ENCODE peak calls at places on chromosome 2, in seven cellular contexts. One of them, this sample, is unnamed.
A peak's percentile ranks its signal among the peaks of the same experiment; 100 is the strongest.

GRCh38 chr2:127170452-127171197 is 49.5 kb downstream of the CYP27C1 start:
- DNase-seq in H9: no peak
- DNase-seq in H1: no peak
- DNase-seq in IMR-90: no peak
- DNase-seq in neuronal stem cell: no peak
- DNase-seq in mesenchymal stem cell: no peak
- DNase-seq in trophoblast cell: peak; percentile 91
- DNase-seq in this sample: peak; percentile 53

GRCh38 chr2:234462218-234462992 is 34.5 kb downstream of the ARL4C start:
- DNase-seq in H9: no peak
- DNase-seq in H1: no peak
- DNase-seq in IMR-90: no peak
- DNase-seq in neuronal stem cell: no peak
- DNase-seq in mesenchymal stem cell: no peak
- DNase-seq in trophoblast cell: no peak
- DNase-seq in this sample: no peak

GRCh38 chr2:73292316-73292905 is 937 bp downstream of the EGR4 start:
- DNase-seq in H9: no peak
- DNase-seq in H1: no peak
- DNase-seq in IMR-90: no peak
- DNase-seq in neuronal stem cell: no peak
- DNase-seq in mesenchymal stem cell: no peak
- DNase-seq in trophoblast cell: no peak
- DNase-seq in this sample: no peak

GRCh38 chr2:133200684-133201421 is 367.4 kb downstream of the NCKAP5 start:
- DNase-seq in H9: no peak
- DNase-seq in H1: no peak
- DNase-seq in IMR-90: peak; percentile 98
- DNase-seq in neuronal stem cell: no peak
- DNase-seq in mesenchymal stem cell: peak; percentile 82
- DNase-seq in trophoblast cell: peak; percentile 28
- DNase-seq in this sample: peak; percentile 4

GRCh38 chr2:100959225-100959880 is 42.7 kb upstream of the RPL31 start:
- DNase-seq in H9: no peak
- DNase-seq in H1: no peak
- DNase-seq in IMR-90: peak; percentile 45
- DNase-seq in neuronal stem cell: no peak
- DNase-seq in mesenchymal stem cell: no peak
- DNase-seq in trophoblast cell: no peak
- DNase-seq in this sample: no peak

GRCh38 chr2:40439473-40439872 is 12.4 kb downstream of the SLC8A1 start:
- DNase-seq in H9: no peak
- DNase-seq in H1: no peak
- DNase-seq in IMR-90: peak; percentile 79
- DNase-seq in neuronal stem cell: no peak
- DNase-seq in mesenchymal stem cell: peak; percentile 30
- DNase-seq in trophoblast cell: no peak
- DNase-seq in this sample: no peak

GRCh38 chr2:11435036-11435435 is 30.9 kb downstream of the E2F6 start:
- DNase-seq in H9: no peak
- DNase-seq in H1: no peak
- DNase-seq in IMR-90: no peak
- DNase-seq in neuronal stem cell: no peak
- DNase-seq in mesenchymal stem cell: no peak
- DNase-seq in trophoblast cell: no peak
- DNase-seq in this sample: no peak

GRCh38 chr2:79223539-79223938 is 64.0 kb upstream of the REG3A start:
- DNase-seq in H9: no peak
- DNase-seq in H1: no peak
- DNase-seq in IMR-90: no peak
- DNase-seq in neuronal stem cell: no peak
- DNase-seq in mesenchymal stem cell: no peak
- DNase-seq in trophoblast cell: no peak
- DNase-seq in this sample: no peak

GRCh38 chr2:8593239-8593638 is 88.6 kb upstream of the ID2 start:
- DNase-seq in H9: no peak
- DNase-seq in H1: no peak
- DNase-seq in IMR-90: no peak
- DNase-seq in neuronal stem cell: no peak
- DNase-seq in mesenchymal stem cell: no peak
- DNase-seq in trophoblast cell: no peak
- DNase-seq in this sample: peak; percentile 36

DNA sequence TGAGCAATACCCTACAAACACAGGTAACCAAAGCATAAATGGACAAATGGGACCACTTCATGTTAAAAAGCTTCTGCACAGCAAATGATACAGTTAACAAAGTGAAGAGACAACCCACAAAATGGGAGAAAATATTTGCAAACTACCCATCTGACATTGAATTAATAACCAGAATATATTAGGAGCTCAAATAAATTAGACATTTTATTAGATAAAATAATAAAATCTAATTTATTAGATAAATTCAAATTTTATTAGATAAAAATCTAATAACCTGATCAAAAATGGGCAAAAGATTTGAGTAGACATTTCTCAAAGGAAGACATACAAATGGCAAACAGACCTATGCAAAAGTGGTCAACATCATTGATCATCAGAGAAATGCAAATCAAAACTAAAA is 35.8 kb upstream of the KCNH7 start:
- DNase-seq in H9: no peak
- DNase-seq in H1: no peak
- DNase-seq in IMR-90: no peak
- DNase-seq in neuronal stem cell: no peak
- DNase-seq in mesenchymal stem cell: no peak
- DNase-seq in trophoblast cell: no peak
- DNase-seq in this sample: no peak
- H2AK5ac ChIP-seq in H9: no peak overlapping the region
- H2AK5ac ChIP-seq in H1: no peak overlapping the region
- H2AK5ac ChIP-seq in IMR-90: no peak overlapping the region
- H2AK5ac ChIP-seq in neuronal stem cell: no peak overlapping the region
- H2AK5ac ChIP-seq in mesenchymal stem cell: no peak overlapping the region
- H2AK5ac ChIP-seq in trophoblast cell: no peak overlapping the region
- H2AK5ac ChIP-seq in this sample: no peak overlapping the region

GRCh38 chr2:71680925-71681324 is 227.6 kb downstream of the DYSF start:
- DNase-seq in H9: no peak
- DNase-seq in H1: no peak
- DNase-seq in IMR-90: no peak
- DNase-seq in neuronal stem cell: no peak
- DNase-seq in mesenchymal stem cell: no peak
- DNase-seq in trophoblast cell: no peak
- DNase-seq in this sample: no peak
- H2AK5ac ChIP-seq in H9: no peak overlapping the region
- H2AK5ac ChIP-seq in H1: no peak overlapping the region
- H2AK5ac ChIP-seq in IMR-90: no peak overlapping the region
- H2AK5ac ChIP-seq in neuronal stem cell: no peak overlapping the region
- H2AK5ac ChIP-seq in mesenchymal stem cell: no peak overlapping the region
- H2AK5ac ChIP-seq in trophoblast cell: no peak overlapping the region
- H2AK5ac ChIP-seq in this sample: no peak overlapping the region

GRCh38 chr2:156181208-156181607 is 151.3 kb downstream of the NR4A2 start:
- DNase-seq in H9: no peak
- DNase-seq in H1: no peak
- DNase-seq in IMR-90: no peak
- DNase-seq in neuronal stem cell: no peak
- DNase-seq in mesenchymal stem cell: no peak
- DNase-seq in trophoblast cell: no peak
- DNase-seq in this sample: no peak

GRCh38 chr2:156177654-156178053 is 154.9 kb downstream of the NR4A2 start:
- DNase-seq in H9: no peak
- DNase-seq in H1: no peak
- DNase-seq in IMR-90: no peak
- DNase-seq in neuronal stem cell: no peak
- DNase-seq in mesenchymal stem cell: no peak
- DNase-seq in trophoblast cell: no peak
- DNase-seq in this sample: no peak

GRCh38 chr2:156170929-156171328 is 161.6 kb downstream of the NR4A2 start:
- DNase-seq in H9: no peak
- DNase-seq in H1: no peak
- DNase-seq in IMR-90: no peak
- DNase-seq in neuronal stem cell: no peak
- DNase-seq in mesenchymal stem cell: no peak
- DNase-seq in trophoblast cell: no peak
- DNase-seq in this sample: no peak

DNA sequence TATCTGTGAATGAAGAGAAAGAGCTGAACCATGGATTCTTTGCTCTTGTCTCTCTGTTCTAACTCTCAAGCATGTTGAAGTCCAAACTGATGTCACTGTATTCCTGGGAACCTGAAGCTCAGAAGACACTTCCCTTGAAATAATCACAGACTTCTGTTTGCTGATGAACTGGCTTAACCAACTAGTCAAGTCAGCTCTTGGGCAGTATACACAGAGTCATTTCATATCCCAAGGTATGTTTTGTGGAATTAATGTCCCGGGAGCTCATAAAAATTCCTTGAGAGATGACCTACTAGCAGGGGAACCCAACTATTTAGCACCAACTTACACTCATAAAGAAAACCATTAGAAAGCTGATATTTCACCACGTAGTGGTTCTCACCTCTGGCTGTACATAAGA is 156.6 kb downstream of the NR4A2 start:
- DNase-seq in H9: no peak
- DNase-seq in H1: no peak
- DNase-seq in IMR-90: no peak
- DNase-seq in neuronal stem cell: no peak
- DNase-seq in mesenchymal stem cell: no peak
- DNase-seq in trophoblast cell: no peak
- DNase-seq in this sample: no peak
- H2AK5ac ChIP-seq in H9: no peak overlapping the region
- H2AK5ac ChIP-seq in H1: no peak overlapping the region
- H2AK5ac ChIP-seq in IMR-90: no peak overlapping the region
- H2AK5ac ChIP-seq in neuronal stem cell: no peak overlapping the region
- H2AK5ac ChIP-seq in mesenchymal stem cell: no peak overlapping the region
- H2AK5ac ChIP-seq in trophoblast cell: no peak overlapping the region
- H2AK5ac ChIP-seq in this sample: no peak overlapping the region

GRCh38 chr2:201697899-201698298 is 545 bp downstream of the MPP4 start:
- DNase-seq in H9: no peak
- DNase-seq in H1: no peak
- DNase-seq in IMR-90: peak; percentile 86
- DNase-seq in neuronal stem cell: no peak
- DNase-seq in mesenchymal stem cell: peak; percentile 81
- DNase-seq in trophoblast cell: no peak
- DNase-seq in this sample: peak; percentile 42

GRCh38 chr2:201699384-201699783 is 940 bp upstream of the MPP4 start:
- DNase-seq in H9: no peak
- DNase-seq in H1: no peak
- DNase-seq in IMR-90: no peak
- DNase-seq in neuronal stem cell: no peak
- DNase-seq in mesenchymal stem cell: no peak
- DNase-seq in trophoblast cell: no peak
- DNase-seq in this sample: no peak

GRCh38 chr2:201701591-201701990 is 3.1 kb upstream of the MPP4 start:
- DNase-seq in H9: no peak
- DNase-seq in H1: no peak
- DNase-seq in IMR-90: no peak
- DNase-seq in neuronal stem cell: no peak
- DNase-seq in mesenchymal stem cell: no peak
- DNase-seq in trophoblast cell: no peak
- DNase-seq in this sample: no peak

GRCh38 chr2:201696151-201696659 is 2.2 kb downstream of the MPP4 start:
- DNase-seq in H9: no peak
- DNase-seq in H1: no peak
- DNase-seq in IMR-90: peak; percentile 96
- DNase-seq in neuronal stem cell: no peak
- DNase-seq in mesenchymal stem cell: peak; percentile 67
- DNase-seq in trophoblast cell: no peak
- DNase-seq in this sample: no peak

GRCh38 chr2:201698588-201699226 is at the start of gene MPP4:
- DNase-seq in H9: no peak
- DNase-seq in H1: no peak
- DNase-seq in IMR-90: peak; percentile 46
- DNase-seq in neuronal stem cell: no peak
- DNase-seq in mesenchymal stem cell: peak; percentile 75
- DNase-seq in trophoblast cell: peak; percentile 13
- DNase-seq in this sample: peak; percentile 40
- H2AK5ac ChIP-seq in H9: no peak within 1 kb of the TSS
- H2AK5ac ChIP-seq in H1: no peak within 1 kb of the TSS
- H2AK5ac ChIP-seq in IMR-90: peak within 1 kb of the TSS; percentile 97
- H2AK5ac ChIP-seq in neuronal stem cell: no peak within 1 kb of the TSS
- H2AK5ac ChIP-seq in mesenchymal stem cell: peak within 1 kb of the TSS; percentile 60
- H2AK5ac ChIP-seq in trophoblast cell: no peak within 1 kb of the TSS
- H2AK5ac ChIP-seq in this sample: no peak within 1 kb of the TSS

DNA sequence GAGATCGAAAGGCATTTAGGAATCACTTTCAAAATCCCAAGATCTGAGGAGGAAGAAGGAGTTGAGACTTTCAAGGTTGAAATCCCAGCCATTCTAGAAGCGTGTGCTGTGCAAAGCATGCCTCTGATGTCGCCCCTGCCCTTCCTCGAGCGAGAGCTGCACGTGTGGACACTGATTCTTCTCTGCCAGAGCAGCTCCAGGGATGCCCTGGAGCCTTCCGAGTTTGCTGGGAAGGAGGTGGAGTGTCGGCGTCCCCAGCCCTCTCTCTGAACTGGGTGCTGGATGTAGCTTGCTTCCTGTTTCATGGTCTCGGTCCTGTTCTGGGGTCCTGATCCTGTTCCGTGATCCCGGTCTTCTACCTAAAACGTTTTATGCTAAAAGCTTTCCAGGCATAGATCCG is 76.1 kb downstream of the TWIST2 start:
- DNase-seq in H9: no peak
- DNase-seq in H1: no peak
- DNase-seq in IMR-90: no peak
- DNase-seq in neuronal stem cell: no peak
- DNase-seq in mesenchymal stem cell: no peak
- DNase-seq in trophoblast cell: no peak
- DNase-seq in this sample: no peak
- H2AK5ac ChIP-seq in H9: no peak overlapping the region
- H2AK5ac ChIP-seq in H1: no peak overlapping the region
- H2AK5ac ChIP-seq in IMR-90: no peak overlapping the region
- H2AK5ac ChIP-seq in neuronal stem cell: peak overlapping the region; percentile 48
- H2AK5ac ChIP-seq in mesenchymal stem cell: no peak overlapping the region
- H2AK5ac ChIP-seq in trophoblast cell: no peak overlapping the region
- H2AK5ac ChIP-seq in this sample: no peak overlapping the region

GRCh38 chr2:161078211-161078539 is 82.1 kb upstream of the TANK start:
- DNase-seq in H9: no peak
- DNase-seq in H1: no peak
- DNase-seq in IMR-90: no peak
- DNase-seq in neuronal stem cell: no peak
- DNase-seq in mesenchymal stem cell: no peak
- DNase-seq in trophoblast cell: no peak
- DNase-seq in this sample: no peak

GRCh38 chr2:161077367-161078210 is 82.6 kb upstream of the TANK start:
- DNase-seq in H9: no peak
- DNase-seq in H1: no peak
- DNase-seq in IMR-90: peak; percentile 52
- DNase-seq in neuronal stem cell: no peak
- DNase-seq in mesenchymal stem cell: peak; percentile 37
- DNase-seq in trophoblast cell: no peak
- DNase-seq in this sample: no peak

GRCh38 chr2:161075701-161076100 is 84.5 kb upstream of the TANK start:
- DNase-seq in H9: no peak
- DNase-seq in H1: no peak
- DNase-seq in IMR-90: no peak
- DNase-seq in neuronal stem cell: peak; percentile 21
- DNase-seq in mesenchymal stem cell: no peak
- DNase-seq in trophoblast cell: no peak
- DNase-seq in this sample: peak; percentile 64

DNA sequence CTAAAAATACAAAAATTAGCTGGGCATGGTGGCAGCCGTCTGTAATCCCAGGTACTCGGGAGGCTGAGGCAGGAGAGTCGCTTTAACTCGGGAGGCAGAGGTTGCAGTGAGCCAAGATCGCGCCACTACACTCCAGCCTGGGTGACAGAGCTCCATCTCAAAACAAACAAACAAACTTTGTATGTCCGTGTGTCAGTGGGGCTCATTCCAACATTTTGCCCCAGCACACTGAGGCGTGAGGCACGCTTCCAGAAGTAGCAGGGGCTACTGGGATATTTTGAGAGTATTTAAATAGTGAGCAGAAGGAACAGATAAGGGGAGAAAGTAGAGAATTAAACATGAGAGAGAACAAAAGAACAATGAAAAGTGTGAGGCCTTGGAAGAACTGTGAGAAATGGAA is 83.3 kb upstream of the TANK start:
- DNase-seq in H9: no peak
- DNase-seq in H1: no peak
- DNase-seq in IMR-90: no peak
- DNase-seq in neuronal stem cell: no peak
- DNase-seq in mesenchymal stem cell: no peak
- DNase-seq in trophoblast cell: no peak
- DNase-seq in this sample: no peak
- H2AK5ac ChIP-seq in H9: no peak overlapping the region
- H2AK5ac ChIP-seq in H1: no peak overlapping the region
- H2AK5ac ChIP-seq in IMR-90: no peak overlapping the region
- H2AK5ac ChIP-seq in neuronal stem cell: no peak overlapping the region
- H2AK5ac ChIP-seq in mesenchymal stem cell: no peak overlapping the region
- H2AK5ac ChIP-seq in trophoblast cell: no peak overlapping the region
- H2AK5ac ChIP-seq in this sample: no peak overlapping the region